ENCODE peak calls at places on chromosome 21, in seven cellular contexts. T, J, Y, A, F, R and D are unnamed samples.
A peak's percentile ranks its signal among the peaks of the same experiment; 100 is the strongest.

GRCh38 chr21:30710499-30710898 is 8.1 kb downstream of the KRTAP21-3 start:
- DNase-seq in Y (no peak), J (no peak), F (no peak), R (no peak), A (no peak), T (no peak), D (no peak)

GRCh38 chr21:37452222-37452621 is 85.6 kb downstream of the DYRK1A start:
- DNase-seq in F (peak; percentile 85), T (no peak), A (no peak), R (peak; percentile 76), J (peak; percentile 92), Y (no peak), D (peak; percentile 73)

GRCh38 chr21:17513214-17514123 is 626 bp downstream of the CXADR start:
- DNase-seq in T (peak; percentile 31), J (no peak), Y (peak; percentile 62), R (no peak), A (peak; percentile 40), F (peak; percentile 16), D (no peak)

GRCh38 chr21:14616303-14617039 is 70.4 kb upstream of the SAMSN1 start:
- DNase-seq in Y (no peak), J (no peak), T (no peak), A (no peak), R (no peak), F (peak; percentile 13), D (no peak)

GRCh38 chr21:45971487-45972352 is 9.8 kb upstream of the COL6A1 start:
- DNase-seq in R (peak; percentile 72), Y (peak; percentile 22), F (peak; percentile 98), T (no peak), A (peak; percentile 32), J (peak; percentile 94), D (peak; percentile 99)

GRCh38 chr21:25508364-25508763 is 98.9 kb downstream of the MRPL39 start:
- DNase-seq in F (no peak), Y (no peak), A (no peak), R (no peak), T (no peak), J (no peak), D (peak; percentile 9)

GRCh38 chr21:32826317-32827167 is 55.0 kb upstream of the PAXBP1 start:
- DNase-seq in J (peak; percentile 71), Y (peak; percentile 14), R (no peak), F (peak; percentile 74), A (peak; percentile 76), T (no peak), D (peak; percentile 75)

GRCh38 chr21:32411366-32412161 is 942 bp upstream of the EVA1C start:
- DNase-seq in F (peak; percentile 77), R (peak; percentile 83), A (no peak), T (peak; percentile 85), J (peak; percentile 64), Y (peak; percentile 41), D (peak; percentile 91)

GRCh38 chr21:41500931-41501381 is 7.0 kb downstream of the TMPRSS2 start:
- DNase-seq in R (no peak), T (no peak), A (no peak), J (no peak), Y (no peak), F (no peak), D (no peak)

GRCh38 chr21:32413697-32414578 is 1.4 kb downstream of the EVA1C start:
- DNase-seq in A (no peak), J (no peak), Y (no peak), T (no peak), F (peak; percentile 55), R (no peak), D (peak; percentile 49)

GRCh38 chr21:42125571-42126544 is 54.7 kb downstream of the UMODL1 start:
- DNase-seq in F (peak; percentile 64), A (no peak), J (peak; percentile 69), R (no peak), T (no peak), Y (no peak), D (peak; percentile 45)

GRCh38 chr21:43994085-43994484 is 18.0 kb upstream of the TRAPPC10 start:
- DNase-seq in A (no peak), F (no peak), J (no peak), Y (no peak), T (no peak), R (no peak), D (no peak)

GRCh38 chr21:42971897-42972275 is 2.5 kb upstream of the PKNOX1 start:
- DNase-seq in Y (no peak), A (no peak), R (no peak), J (no peak), T (no peak), F (no peak), D (no peak)

GRCh38 chr21:46161800-46162592 is 6.6 kb upstream of the FTCD start:
- DNase-seq in F (no peak), J (no peak), Y (no peak), T (peak; percentile 9), A (no peak), R (no peak), D (no peak)

GRCh38 chr21:14773777-14774345 is 227.7 kb upstream of the SAMSN1 start:
- DNase-seq in R (no peak), F (peak; percentile 48), A (peak; percentile 20), Y (peak; percentile 42), T (no peak), J (no peak), D (no peak)

GRCh38 chr21:17795084-17796036 is 23.8 kb downstream of the C21orf91 start:
- DNase-seq in J (no peak), Y (no peak), A (no peak), T (no peak), F (no peak), R (no peak), D (no peak)

GRCh38 chr21:42084079-42084478 is 13.0 kb downstream of the UMODL1 start:
- DNase-seq in J (no peak), Y (no peak), F (no peak), R (no peak), T (no peak), A (no peak), D (no peak)

DNA sequence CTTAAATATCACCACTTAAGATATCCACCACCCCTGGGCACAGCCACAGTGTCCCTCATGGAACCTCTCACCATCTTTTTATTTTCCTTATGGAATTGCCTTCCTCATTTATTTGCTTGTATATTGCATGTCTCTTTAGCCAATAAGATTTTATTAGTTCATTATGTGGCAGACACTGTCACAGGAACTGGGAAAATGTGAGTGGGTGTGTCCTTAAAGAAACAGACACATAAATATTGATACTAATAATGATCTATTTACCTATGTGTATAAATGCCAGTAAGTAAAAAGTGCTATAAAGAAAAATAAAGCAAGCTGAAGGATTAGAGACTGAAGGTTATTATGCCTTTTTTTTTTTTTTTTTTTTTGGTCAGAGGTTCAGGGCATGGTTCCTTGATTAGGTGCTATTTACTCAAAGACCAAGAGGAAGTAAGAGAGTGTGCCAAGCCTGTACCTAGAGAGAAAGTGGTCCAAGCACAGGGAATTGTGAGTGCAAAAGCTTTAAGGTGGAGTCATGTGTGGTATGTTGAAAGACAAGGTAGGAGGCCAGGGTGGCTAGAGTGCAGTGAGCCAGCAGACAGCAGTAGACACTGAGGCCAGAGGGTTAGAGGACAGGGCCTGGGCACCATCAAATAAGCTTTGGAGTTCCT is 589.0 kb downstream of the USP25 start:
- DNase-seq in R (no peak), Y (no peak), A (no peak), J (no peak), T (no peak), F (no peak), D (no peak)
- TF ChIP-seq CTCF in R (no peak), Y (no peak), A (no peak), J (no peak), T (no peak), F (no peak), D (no peak)

GRCh38 chr21:26837539-26837938 is 7.7 kb downstream of the ADAMTS1 start:
- DNase-seq in R (no peak), A (no peak), F (no peak), J (no peak), T (no peak), Y (no peak), D (peak; percentile 38)
- TF ChIP-seq CTCF in R (no peak), A (no peak), F (no peak), J (no peak), T (no peak), Y (no peak), D (no peak)

GRCh38 chr21:22889445-22889844 is 1891.2 kb downstream of the NCAM2 start:
- DNase-seq in F (no peak), A (no peak), J (no peak), T (no peak), R (no peak), Y (no peak), D (no peak)

GRCh38 chr21:22892041-22892440 is 1893.8 kb downstream of the NCAM2 start:
- DNase-seq in A (no peak), R (no peak), Y (no peak), J (no peak), F (no peak), T (no peak), D (no peak)

GRCh38 chr21:22898061-22898460 is 1899.9 kb downstream of the NCAM2 start:
- DNase-seq in J (no peak), Y (no peak), A (no peak), T (no peak), R (no peak), F (no peak), D (no peak)

GRCh38 chr21:22890656-22891055 is 1892.4 kb downstream of the NCAM2 start:
- DNase-seq in R (no peak), A (no peak), T (no peak), J (no peak), Y (no peak), F (no peak), D (no peak)

DNA sequence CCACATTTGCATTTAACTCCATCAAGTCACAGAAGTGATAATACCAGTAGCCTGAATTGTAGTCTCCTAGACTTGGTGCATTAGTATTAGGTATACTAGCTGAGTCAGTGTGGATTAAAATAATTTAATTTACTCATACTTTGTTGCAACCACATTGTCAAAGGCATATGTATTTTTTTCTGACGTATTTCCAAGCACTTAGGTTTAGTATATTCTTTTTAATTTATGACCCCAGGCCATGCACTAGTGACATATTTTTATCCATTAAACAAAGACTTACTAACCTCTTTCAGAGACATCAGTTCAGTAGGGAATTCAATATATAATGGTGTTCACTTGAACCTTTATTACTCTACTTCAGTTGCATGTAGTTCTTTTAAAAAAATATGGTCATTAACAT is 1894.5 kb downstream of the NCAM2 start:
- DNase-seq in R (no peak), F (no peak), A (no peak), T (no peak), J (no peak), Y (no peak), D (no peak)
- TF ChIP-seq CTCF in R (no peak), F (no peak), A (no peak), T (no peak), J (no peak), Y (no peak), D (no peak)

DNA sequence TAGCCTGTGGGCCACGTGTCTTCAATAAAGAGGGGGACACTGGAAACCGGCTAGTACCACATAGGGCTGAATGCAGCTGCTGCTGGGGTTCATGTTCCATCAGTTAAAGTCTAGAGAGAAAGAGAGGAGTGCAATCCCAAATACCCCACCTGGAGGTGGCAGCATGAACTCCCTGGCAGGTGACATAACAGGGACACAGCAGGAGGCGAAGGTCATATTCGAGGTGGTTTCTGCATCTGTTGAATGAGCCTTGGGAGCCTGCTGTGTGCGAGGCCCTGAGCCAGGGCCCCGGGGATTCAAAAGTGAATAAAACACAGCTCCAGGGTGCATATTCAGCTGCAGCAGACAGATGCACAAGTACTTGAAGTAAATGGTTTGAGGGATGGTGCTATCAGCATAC is 456.9 kb downstream of the SETD4 start:
- DNase-seq in A (no peak), J (no peak), R (no peak), F (no peak), Y (no peak), T (no peak), D (no peak)
- TF ChIP-seq CTCF in A (no peak), J (no peak), R (no peak), F (no peak), Y (no peak), T (no peak), D (no peak)